ENCODE peak calls at places on chromosomes 5 and 9, in five cellular contexts. P, W, U, Z and Y are unnamed samples.
A peak's percentile ranks its signal among the peaks of the same experiment; 100 is the strongest.

GRCh38 chr5:116583823-116584222 is 9.2 kb upstream of the SEMA6A start:
- DNase-seq in P (no peak), W (no peak), U (no peak), Z (no peak), Y (no peak)

GRCh38 chr9:117013596-117013995 is 326.5 kb downstream of the TRIM32 start:
- DNase-seq in P (no peak), W (no peak), U (no peak), Z (no peak), Y (no peak)

GRCh38 chr9:37442556-37442955 is 20.1 kb downstream of the GRHPR start:
- DNase-seq in P (no peak), W (no peak), U (no peak), Z (no peak), Y (no peak)

GRCh38 chr5:180555168-180555921 is 36.0 kb downstream of the SCGB3A1 start:
- DNase-seq in P (no peak), W (no peak), U (no peak), Z (no peak), Y (no peak)

GRCh38 chr9:109052416-109052815 is 39.1 kb upstream of the CTNNAL1 start:
- DNase-seq in P (no peak), W (no peak), U (no peak), Z (peak; percentile 37), Y (peak; percentile 56)

GRCh38 chr9:95494416-95495371 is 22.1 kb downstream of the PTCH1 start:
- DNase-seq in P (peak; percentile 89), W (peak; percentile 78), U (no peak), Z (no peak), Y (no peak)

GRCh38 chr5:112921833-112922817 is at the start of gene REEP5:
- DNase-seq in P (peak; percentile 88), W (peak; percentile 81), U (peak; percentile 77), Z (peak; percentile 96), Y (peak; percentile 53)

GRCh38 chr5:110159202-110159601 is 469.5 kb downstream of the MAN2A1 start:
- DNase-seq in P (no peak), W (no peak), U (peak; percentile 33), Z (no peak), Y (peak; percentile 15)

GRCh38 chr5:119312403-119312802 is 43.4 kb upstream of the TNFAIP8 start:
- DNase-seq in P (no peak), W (no peak), U (no peak), Z (no peak), Y (no peak)

GRCh38 chr5:21195145-21195544 is 1207.1 kb upstream of the CDH18 start:
- DNase-seq in P (no peak), W (no peak), U (peak; percentile 9), Z (no peak), Y (no peak)

GRCh38 chr5:151740958-151741373 is 17.5 kb downstream of the ATOX1 start:
- DNase-seq in P (no peak), W (no peak), U (peak; percentile 77), Z (peak; percentile 43), Y (no peak)

GRCh38 chr9:128163027-128163515 is 3.0 kb downstream of the BBLN start:
- DNase-seq in P (no peak), W (no peak), U (no peak), Z (no peak), Y (no peak)

GRCh38 chr5:151094054-151094858 is 13.4 kb upstream of the TNIP1 start:
- DNase-seq in P (peak; percentile 81), W (peak; percentile 74), U (peak; percentile 73), Z (no peak), Y (no peak)

GRCh38 chr5:74772359-74772758 is 5.3 kb downstream of the NSA2 start:
- DNase-seq in P (no peak), W (no peak), U (no peak), Z (no peak), Y (no peak)

GRCh38 chr5:92470770-92471169 is 1087.7 kb upstream of the ARRDC3 start:
- DNase-seq in P (no peak), W (no peak), U (no peak), Z (no peak), Y (no peak)

GRCh38 chr9:125260564-125260963 is 1.1 kb upstream of the GAPVD1 start:
- DNase-seq in P (no peak), W (no peak), U (no peak), Z (no peak), Y (no peak)

GRCh38 chr9:115973241-115973640 is 180.3 kb upstream of the PAPPA start:
- DNase-seq in P (no peak), W (no peak), U (no peak), Z (no peak), Y (no peak)

GRCh38 chr5:106962464-106963230 is 708.1 kb downstream of the EFNA5 start:
- DNase-seq in P (no peak), W (no peak), U (no peak), Z (no peak), Y (no peak)

GRCh38 chr9:23005061-23005690 is 558.6 kb downstream of the DMRTA1 start:
- DNase-seq in P (no peak), W (no peak), U (peak; percentile 50), Z (peak; percentile 12), Y (peak; percentile 3)